ENCODE peak calls at places on chromosomes 7 and 10, in seven cellular contexts. One of them, this sample, is unnamed.

GRCh38 chr7:20954711-20955641 is 168.3 kb upstream of the SP8 start:
- DNase-seq in BE2C: no peak
- DNase-seq in suprapubic skin: no peak
- DNase-seq in Caco-2: no peak
- DNase-seq in CD8-positive, alpha-beta T cell: no peak
- DNase-seq in MM.1S: no peak
- DNase-seq in esophagus squamous epithelium: no peak
- DNase-seq in this sample: no peak

GRCh38 chr7:100584677-100585510 is 1.0 kb downstream of the LRCH4 start:
- DNase-seq in BE2C: no peak
- DNase-seq in suprapubic skin: peak; percentile 71
- DNase-seq in Caco-2: peak; percentile 85
- DNase-seq in CD8-positive, alpha-beta T cell: no peak
- DNase-seq in MM.1S: no peak
- DNase-seq in esophagus squamous epithelium: no peak
- DNase-seq in this sample: no peak

GRCh38 chr7:144513332-144513731 is 109.8 kb upstream of the NOBOX start:
- DNase-seq in BE2C: no peak
- DNase-seq in suprapubic skin: no peak
- DNase-seq in Caco-2: peak; percentile 39
- DNase-seq in CD8-positive, alpha-beta T cell: no peak
- DNase-seq in MM.1S: peak; percentile 73
- DNase-seq in esophagus squamous epithelium: no peak
- DNase-seq in this sample: no peak

GRCh38 chr7:1950623-1951523 is 280.8 kb downstream of the ELFN1 start:
- DNase-seq in BE2C: peak; percentile 62
- DNase-seq in suprapubic skin: no peak
- DNase-seq in Caco-2: no peak
- DNase-seq in CD8-positive, alpha-beta T cell: no peak
- DNase-seq in MM.1S: no peak
- DNase-seq in esophagus squamous epithelium: no peak
- DNase-seq in this sample: no peak

GRCh38 chr7:32416846-32417245 is 73.3 kb downstream of the LSM5 start:
- DNase-seq in BE2C: no peak
- DNase-seq in suprapubic skin: no peak
- DNase-seq in Caco-2: no peak
- DNase-seq in CD8-positive, alpha-beta T cell: no peak
- DNase-seq in MM.1S: no peak
- DNase-seq in esophagus squamous epithelium: no peak
- DNase-seq in this sample: no peak

GRCh38 chr10:74223755-74224530 is 72.9 kb downstream of the ADK start:
- DNase-seq in BE2C: no peak
- DNase-seq in suprapubic skin: no peak
- DNase-seq in Caco-2: no peak
- DNase-seq in CD8-positive, alpha-beta T cell: no peak
- DNase-seq in MM.1S: no peak
- DNase-seq in esophagus squamous epithelium: no peak
- DNase-seq in this sample: no peak

GRCh38 chr10:51574248-51575067 is 124.9 kb downstream of the CSTF2T start:
- DNase-seq in BE2C: no peak
- DNase-seq in suprapubic skin: no peak
- DNase-seq in Caco-2: no peak
- DNase-seq in CD8-positive, alpha-beta T cell: no peak
- DNase-seq in MM.1S: no peak
- DNase-seq in esophagus squamous epithelium: no peak
- DNase-seq in this sample: no peak

GRCh38 chr10:44894691-44895090 is 16.4 kb upstream of the TMEM72 start:
- DNase-seq in BE2C: no peak
- DNase-seq in suprapubic skin: no peak
- DNase-seq in Caco-2: no peak
- DNase-seq in CD8-positive, alpha-beta T cell: no peak
- DNase-seq in MM.1S: no peak
- DNase-seq in esophagus squamous epithelium: no peak
- DNase-seq in this sample: no peak

GRCh38 chr7:137091396-137091795 is 222.9 kb downstream of the CHRM2 start:
- DNase-seq in BE2C: peak; percentile 62
- DNase-seq in suprapubic skin: no peak
- DNase-seq in Caco-2: peak; percentile 21
- DNase-seq in CD8-positive, alpha-beta T cell: no peak
- DNase-seq in MM.1S: no peak
- DNase-seq in esophagus squamous epithelium: no peak
- DNase-seq in this sample: peak; percentile 13

GRCh38 chr10:93445097-93445960 is 36.8 kb downstream of the MYOF start:
- DNase-seq in BE2C: peak; percentile 61
- DNase-seq in suprapubic skin: peak; percentile 95
- DNase-seq in Caco-2: peak; percentile 97
- DNase-seq in CD8-positive, alpha-beta T cell: no peak
- DNase-seq in MM.1S: no peak
- DNase-seq in esophagus squamous epithelium: peak; percentile 43
- DNase-seq in this sample: peak; percentile 97

GRCh38 chr7:105285118-105285874 is 103.4 kb downstream of the SRPK2 start:
- DNase-seq in BE2C: no peak
- DNase-seq in suprapubic skin: no peak
- DNase-seq in Caco-2: no peak
- DNase-seq in CD8-positive, alpha-beta T cell: no peak
- DNase-seq in MM.1S: no peak
- DNase-seq in esophagus squamous epithelium: no peak
- DNase-seq in this sample: no peak

GRCh38 chr7:1192171-1192676 is 32.2 kb upstream of the ZFAND2A start:
- DNase-seq in BE2C: no peak
- DNase-seq in suprapubic skin: no peak
- DNase-seq in Caco-2: no peak
- DNase-seq in CD8-positive, alpha-beta T cell: no peak
- DNase-seq in MM.1S: no peak
- DNase-seq in esophagus squamous epithelium: no peak
- DNase-seq in this sample: no peak

GRCh38 chr7:73893342-73894101 is 32.6 kb downstream of the TMEM270 start:
- DNase-seq in BE2C: peak; percentile 49
- DNase-seq in suprapubic skin: peak; percentile 86
- DNase-seq in Caco-2: no peak
- DNase-seq in CD8-positive, alpha-beta T cell: no peak
- DNase-seq in MM.1S: no peak
- DNase-seq in esophagus squamous epithelium: no peak
- DNase-seq in this sample: no peak
- H3K4me1 ChIP-seq in BE2C: no peaks in the 10 kb centered on the region
- H3K4me1 ChIP-seq in suprapubic skin: peaks cover 44% of the 10 kb centered on the region
- H3K4me1 ChIP-seq in Caco-2: no peaks in the 10 kb centered on the region
- H3K4me1 ChIP-seq in CD8-positive, alpha-beta T cell: no peaks in the 10 kb centered on the region
- H3K4me1 ChIP-seq in MM.1S: no peaks in the 10 kb centered on the region
- H3K4me1 ChIP-seq in esophagus squamous epithelium: peaks cover 58% of the 10 kb centered on the region
- H3K4me1 ChIP-seq in this sample: peaks cover 1% of the 10 kb centered on the region

GRCh38 chr10:91197044-91197651 is 23.3 kb upstream of the PCGF5 start:
- DNase-seq in BE2C: no peak
- DNase-seq in suprapubic skin: no peak
- DNase-seq in Caco-2: no peak
- DNase-seq in CD8-positive, alpha-beta T cell: no peak
- DNase-seq in MM.1S: no peak
- DNase-seq in esophagus squamous epithelium: no peak
- DNase-seq in this sample: no peak

GRCh38 chr10:91200314-91201212 is 19.9 kb upstream of the PCGF5 start:
- DNase-seq in BE2C: no peak
- DNase-seq in suprapubic skin: no peak
- DNase-seq in Caco-2: no peak
- DNase-seq in CD8-positive, alpha-beta T cell: no peak
- DNase-seq in MM.1S: no peak
- DNase-seq in esophagus squamous epithelium: no peak
- DNase-seq in this sample: no peak

GRCh38 chr10:91198781-91199180 is 21.7 kb upstream of the PCGF5 start:
- DNase-seq in BE2C: no peak
- DNase-seq in suprapubic skin: no peak
- DNase-seq in Caco-2: no peak
- DNase-seq in CD8-positive, alpha-beta T cell: no peak
- DNase-seq in MM.1S: peak; percentile 85
- DNase-seq in esophagus squamous epithelium: no peak
- DNase-seq in this sample: no peak

GRCh38 chr10:91194497-91195179 is 25.8 kb upstream of the PCGF5 start:
- DNase-seq in BE2C: no peak
- DNase-seq in suprapubic skin: no peak
- DNase-seq in Caco-2: no peak
- DNase-seq in CD8-positive, alpha-beta T cell: no peak
- DNase-seq in MM.1S: no peak
- DNase-seq in esophagus squamous epithelium: no peak
- DNase-seq in this sample: no peak

DNA sequence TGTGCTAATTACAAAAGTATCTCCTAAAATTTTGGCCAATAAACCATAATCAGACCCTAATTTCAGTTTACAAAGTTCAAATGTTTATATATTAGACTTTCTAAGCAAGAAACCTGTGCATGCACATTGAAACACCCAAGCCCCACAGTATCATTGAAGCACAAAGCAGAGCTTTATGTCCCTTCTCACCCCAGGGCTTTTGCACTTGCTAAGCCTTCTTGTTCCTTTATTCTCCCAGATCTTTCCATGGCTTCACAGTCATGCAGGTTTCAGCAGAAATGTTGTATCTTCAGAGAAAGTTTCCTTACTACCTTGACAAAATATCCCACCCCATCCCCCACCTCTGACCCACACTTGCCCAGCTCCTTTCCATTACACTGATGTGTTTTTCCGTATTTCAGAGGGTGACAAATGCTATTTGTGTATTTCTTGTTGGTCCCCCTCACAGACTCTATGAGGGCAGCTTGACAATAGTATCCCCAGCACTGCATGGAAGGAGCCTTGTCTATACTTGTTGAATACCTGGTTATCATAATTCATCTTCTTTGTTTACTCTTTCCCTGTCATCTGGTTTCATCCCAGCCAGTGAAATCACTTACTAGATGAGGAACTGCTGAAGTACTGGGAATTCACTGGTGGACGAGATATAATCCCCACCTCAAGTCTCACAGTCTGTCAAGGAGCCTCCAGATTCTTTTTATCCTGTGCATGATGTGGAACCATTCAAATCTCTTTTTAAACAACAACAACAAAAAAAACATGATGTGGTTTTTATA is 24.0 kb upstream of the PCGF5 start:
- DNase-seq in BE2C: no peak
- DNase-seq in suprapubic skin: no peak
- DNase-seq in Caco-2: no peak
- DNase-seq in CD8-positive, alpha-beta T cell: no peak
- DNase-seq in MM.1S: no peak
- DNase-seq in esophagus squamous epithelium: no peak
- DNase-seq in this sample: no peak
- H3K4me1 ChIP-seq in BE2C: no peaks in the 10 kb centered on the region
- H3K4me1 ChIP-seq in suprapubic skin: peaks cover 10% of the 10 kb centered on the region
- H3K4me1 ChIP-seq in Caco-2: no peaks in the 10 kb centered on the region
- H3K4me1 ChIP-seq in CD8-positive, alpha-beta T cell: peaks cover 45% of the 10 kb centered on the region
- H3K4me1 ChIP-seq in MM.1S: peaks cover 28% of the 10 kb centered on the region
- H3K4me1 ChIP-seq in esophagus squamous epithelium: peaks cover 45% of the 10 kb centered on the region
- H3K4me1 ChIP-seq in this sample: no peaks in the 10 kb centered on the region

GRCh38 chr7:130960208-130960988 is 226.4 kb upstream of the KLF14 start:
- DNase-seq in BE2C: no peak
- DNase-seq in suprapubic skin: no peak
- DNase-seq in Caco-2: peak; percentile 30
- DNase-seq in CD8-positive, alpha-beta T cell: no peak
- DNase-seq in MM.1S: peak; percentile 78
- DNase-seq in esophagus squamous epithelium: peak; percentile 14
- DNase-seq in this sample: no peak

GRCh38 chr7:130961128-130961601 is 227.2 kb upstream of the KLF14 start:
- DNase-seq in BE2C: no peak
- DNase-seq in suprapubic skin: no peak
- DNase-seq in Caco-2: no peak
- DNase-seq in CD8-positive, alpha-beta T cell: peak; percentile 51
- DNase-seq in MM.1S: peak; percentile 97
- DNase-seq in esophagus squamous epithelium: no peak
- DNase-seq in this sample: no peak

GRCh38 chr7:130958846-130959245 is 224.8 kb upstream of the KLF14 start:
- DNase-seq in BE2C: no peak
- DNase-seq in suprapubic skin: no peak
- DNase-seq in Caco-2: no peak
- DNase-seq in CD8-positive, alpha-beta T cell: no peak
- DNase-seq in MM.1S: no peak
- DNase-seq in esophagus squamous epithelium: no peak
- DNase-seq in this sample: no peak

GRCh38 chr7:130957722-130958360 is 223.8 kb upstream of the KLF14 start:
- DNase-seq in BE2C: no peak
- DNase-seq in suprapubic skin: no peak
- DNase-seq in Caco-2: no peak
- DNase-seq in CD8-positive, alpha-beta T cell: no peak
- DNase-seq in MM.1S: no peak
- DNase-seq in esophagus squamous epithelium: no peak
- DNase-seq in this sample: no peak

GRCh38 chr7:130959743-130960207 is 225.8 kb upstream of the KLF14 start:
- DNase-seq in BE2C: no peak
- DNase-seq in suprapubic skin: no peak
- DNase-seq in Caco-2: peak; percentile 40
- DNase-seq in CD8-positive, alpha-beta T cell: no peak
- DNase-seq in MM.1S: no peak
- DNase-seq in esophagus squamous epithelium: no peak
- DNase-seq in this sample: no peak
- H3K4me1 ChIP-seq in BE2C: no peaks in the 10 kb centered on the region
- H3K4me1 ChIP-seq in suprapubic skin: peaks cover 31% of the 10 kb centered on the region
- H3K4me1 ChIP-seq in Caco-2: peaks cover 7% of the 10 kb centered on the region
- H3K4me1 ChIP-seq in CD8-positive, alpha-beta T cell: peaks cover 80% of the 10 kb centered on the region
- H3K4me1 ChIP-seq in MM.1S: peaks cover 23% of the 10 kb centered on the region
- H3K4me1 ChIP-seq in esophagus squamous epithelium: peaks cover 84% of the 10 kb centered on the region
- H3K4me1 ChIP-seq in this sample: no peaks in the 10 kb centered on the region

GRCh38 chr10:79088176-79088575 is 19.4 kb downstream of the ZMIZ1 start:
- DNase-seq in BE2C: no peak
- DNase-seq in suprapubic skin: no peak
- DNase-seq in Caco-2: no peak
- DNase-seq in CD8-positive, alpha-beta T cell: no peak
- DNase-seq in MM.1S: no peak
- DNase-seq in esophagus squamous epithelium: no peak
- DNase-seq in this sample: no peak
- H3K4me1 ChIP-seq in BE2C: peaks cover 25% of the 10 kb centered on the region
- H3K4me1 ChIP-seq in suprapubic skin: peaks cover 96% of the 10 kb centered on the region
- H3K4me1 ChIP-seq in Caco-2: peaks cover 6% of the 10 kb centered on the region
- H3K4me1 ChIP-seq in CD8-positive, alpha-beta T cell: peaks cover 14% of the 10 kb centered on the region
- H3K4me1 ChIP-seq in MM.1S: peaks cover 13% of the 10 kb centered on the region
- H3K4me1 ChIP-seq in esophagus squamous epithelium: peaks cover 100% of the 10 kb centered on the region
- H3K4me1 ChIP-seq in this sample: peaks cover 17% of the 10 kb centered on the region

GRCh38 chr7:84187087-84187805 is 7.3 kb downstream of the SEMA3A start:
- DNase-seq in BE2C: no peak
- DNase-seq in suprapubic skin: no peak
- DNase-seq in Caco-2: no peak
- DNase-seq in CD8-positive, alpha-beta T cell: no peak
- DNase-seq in MM.1S: no peak
- DNase-seq in esophagus squamous epithelium: no peak
- DNase-seq in this sample: no peak
- H3K4me1 ChIP-seq in BE2C: no peaks in the 10 kb centered on the region
- H3K4me1 ChIP-seq in suprapubic skin: no peaks in the 10 kb centered on the region
- H3K4me1 ChIP-seq in Caco-2: peaks cover 35% of the 10 kb centered on the region
- H3K4me1 ChIP-seq in CD8-positive, alpha-beta T cell: no peaks in the 10 kb centered on the region
- H3K4me1 ChIP-seq in MM.1S: peaks cover 4% of the 10 kb centered on the region
- H3K4me1 ChIP-seq in esophagus squamous epithelium: peaks cover 9% of the 10 kb centered on the region
- H3K4me1 ChIP-seq in this sample: peaks cover 1% of the 10 kb centered on the region

GRCh38 chr7:101813414-101814019 is 3.9 kb upstream of the CUX1 start:
- DNase-seq in BE2C: no peak
- DNase-seq in suprapubic skin: no peak
- DNase-seq in Caco-2: no peak
- DNase-seq in CD8-positive, alpha-beta T cell: no peak
- DNase-seq in MM.1S: no peak
- DNase-seq in esophagus squamous epithelium: no peak
- DNase-seq in this sample: no peak
- H3K4me1 ChIP-seq in BE2C: peaks cover 3% of the 10 kb centered on the region
- H3K4me1 ChIP-seq in suprapubic skin: peaks cover 32% of the 10 kb centered on the region
- H3K4me1 ChIP-seq in Caco-2: peaks cover 8% of the 10 kb centered on the region
- H3K4me1 ChIP-seq in CD8-positive, alpha-beta T cell: peaks cover 6% of the 10 kb centered on the region
- H3K4me1 ChIP-seq in MM.1S: no peaks in the 10 kb centered on the region
- H3K4me1 ChIP-seq in esophagus squamous epithelium: peaks cover 38% of the 10 kb centered on the region
- H3K4me1 ChIP-seq in this sample: peaks cover 2% of the 10 kb centered on the region

This sample was measured in iPS DF 6.9.